ENCODE peak calls at places on chromosome 16, in four cellular contexts. S, R, T and I are unnamed samples.

GRCh38 chr16:85750827-85751641 is at the start of gene C16orf74:
- DNase-seq in T (peak; percentile 80), S (peak; percentile 71), R (peak; percentile 83), I (peak; percentile 45)

GRCh38 chr16:54418903-54419302 is 132.3 kb upstream of the IRX3 start:
- DNase-seq in R (no peak), T (no peak), S (no peak), I (no peak)

GRCh38 chr16:74607967-74608356 is 1.0 kb upstream of the GLG1 start:
- DNase-seq in R (peak; percentile 56), S (no peak), T (no peak), I (no peak)

GRCh38 chr16:85548375-85548774 is 64.7 kb upstream of the GSE1 start:
- DNase-seq in T (no peak), R (no peak), S (no peak), I (no peak)

GRCh38 chr16:77408607-77409006 is 26.2 kb downstream of the ADAMTS18 start:
- DNase-seq in T (no peak), R (no peak), S (no peak), I (no peak)

GRCh38 chr16:85159226-85159980 is 47.1 kb upstream of the CIBAR2 start:
- DNase-seq in T (no peak), S (no peak), R (peak; percentile 38), I (no peak)

GRCh38 chr16:19396555-19397011 is 21.1 kb upstream of the TMC5 start:
- DNase-seq in S (peak; percentile 41), T (peak; percentile 18), R (no peak), I (no peak)

GRCh38 chr16:29318037-29318436 is 88.5 kb downstream of the NPIPB11 start:
- DNase-seq in R (no peak), T (no peak), S (no peak), I (no peak)

GRCh38 chr16:75256871-75257343 is 5.5 kb upstream of the BCAR1 start:
- DNase-seq in R (peak; percentile 86), S (no peak), T (peak; percentile 72), I (no peak)

GRCh38 chr16:1512174-1512573 is 19.0 kb downstream of the TELO2 start:
- DNase-seq in R (no peak), T (no peak), S (no peak), I (no peak)

GRCh38 chr16:9567674-9568073 is 476.2 kb downstream of the HAPSTR1 start:
- DNase-seq in R (no peak), S (no peak), T (peak; percentile 18), I (no peak)

GRCh38 chr16:525520-526180 is 1.9 kb upstream of the CAPN15 start:
- DNase-seq in R (peak; percentile 98), T (peak; percentile 84), S (peak; percentile 88), I (no peak)

GRCh38 chr16:3305109-3306068 is at the start of the genes TIGD7 and ZNF75A:
- DNase-seq in R (peak; percentile 96), T (peak; percentile 93), S (peak; percentile 84), I (no peak)

GRCh38 chr16:11794991-11795886 is 1.8 kb downstream of the ZC3H7A start:
- DNase-seq in S (no peak), R (peak; percentile 35), T (no peak), I (no peak)

GRCh38 chr16:14140916-14141315 is 69.8 kb downstream of the MRTFB start:
- DNase-seq in T (no peak), R (no peak), S (no peak), I (no peak)

GRCh38 chr16:86363057-86363490 is 147.3 kb upstream of the FOXF1 start:
- DNase-seq in S (peak; percentile 43), T (peak; percentile 75), R (peak; percentile 92), I (no peak)

GRCh38 chr16:81711609-81712329 is 67.3 kb upstream of the PLCG2 start:
- DNase-seq in S (peak; percentile 83), R (peak; percentile 96), T (peak; percentile 73), I (no peak)
- H3K4me2 ChIP-seq in S (peak overlapping the region; percentile 23), R (peak overlapping the region; percentile 67), T (no peak overlapping the region), I (no peak overlapping the region)

DNA sequence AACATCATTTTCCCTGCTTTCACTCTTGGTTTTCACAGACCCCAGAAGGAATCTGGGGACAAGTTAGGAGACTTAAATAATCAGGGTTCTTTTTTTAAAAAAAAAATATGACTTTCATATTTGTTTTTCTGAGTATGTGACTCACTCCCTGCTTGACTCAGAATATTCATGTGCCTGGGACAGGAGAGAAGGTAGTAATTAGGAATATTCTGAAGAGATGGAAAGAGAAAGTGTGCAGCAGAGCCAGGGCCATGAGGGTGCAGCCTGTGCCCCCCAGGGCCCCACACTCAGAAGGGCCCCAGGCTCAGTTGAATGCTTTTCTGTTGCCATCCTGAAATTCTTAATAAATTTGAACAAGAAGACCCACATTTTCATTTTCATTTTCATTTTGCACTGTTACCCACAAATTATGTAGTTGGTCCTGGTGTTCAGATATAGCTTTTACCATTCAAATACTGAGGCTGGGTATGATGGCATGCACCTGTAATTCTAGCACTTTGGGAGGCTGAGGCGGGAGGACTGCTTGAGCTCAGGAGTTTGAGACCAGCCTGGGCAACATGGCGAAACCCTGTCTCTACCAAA is 11.6 kb upstream of the LONP2 start:
- DNase-seq in T (no peak), S (peak; percentile 35), R (peak; percentile 34), I (no peak)
- H3K27ac ChIP-seq in T (peak overlapping the region; percentile 24), S (peak overlapping the region; percentile 53), R (no peak overlapping the region), I (no peak overlapping the region)

DNA sequence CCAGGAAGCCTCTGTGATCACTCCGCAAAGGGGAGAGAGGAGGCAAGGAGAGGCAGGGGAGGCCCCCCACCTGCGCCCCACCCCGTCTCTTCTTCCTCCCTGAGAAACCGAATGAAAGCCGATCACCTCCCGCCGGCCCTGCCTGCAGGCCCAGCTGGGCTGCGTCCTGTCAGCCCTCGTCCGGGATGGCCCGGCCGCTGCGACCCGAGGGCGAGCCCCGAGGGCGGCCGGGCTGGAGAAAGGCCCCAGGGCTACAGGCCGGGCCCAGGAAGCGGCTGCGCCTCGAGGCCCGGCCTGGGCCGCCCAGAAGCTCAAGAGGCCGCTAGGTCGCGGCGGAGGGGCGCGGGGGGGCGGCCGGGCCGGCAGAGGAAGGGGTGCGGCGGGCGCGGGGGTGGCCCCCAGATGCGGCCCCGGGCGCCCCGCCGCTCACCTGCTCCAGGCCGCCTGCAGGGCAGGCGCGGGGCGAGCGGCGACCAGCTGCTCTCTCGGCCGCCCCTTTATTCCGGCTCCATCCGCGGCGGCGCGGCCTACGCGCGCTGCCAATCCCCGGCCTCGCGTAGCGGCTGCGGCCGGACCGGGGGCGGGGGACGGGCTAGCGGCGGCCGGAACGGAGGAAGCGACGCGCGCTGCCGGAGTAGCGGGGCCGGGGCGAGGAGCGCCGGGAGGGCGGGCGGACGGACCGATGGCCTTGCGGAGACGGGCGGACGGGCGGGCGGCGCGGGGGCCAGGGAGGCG is at the start of gene ZNF319:
- DNase-seq in S (no peak), T (no peak), R (peak; percentile 65), I (peak; percentile 59)
- TF ChIP-seq EZH2phosphoT487 in S (no peak), T (no peak), R (no peak), I (no peak)

GRCh38 chr16:61818850-61819249 is 217.4 kb downstream of the CDH8 start:
- DNase-seq in R (no peak), S (no peak), T (no peak), I (no peak)

GRCh38 chr16:61820398-61820797 is 215.8 kb downstream of the CDH8 start:
- DNase-seq in S (peak; percentile 82), R (no peak), T (no peak), I (no peak)

GRCh38 chr16:61812251-61812650 is 224.0 kb downstream of the CDH8 start:
- DNase-seq in T (no peak), R (no peak), S (no peak), I (no peak)

GRCh38 chr16:61813339-61813738 is 222.9 kb downstream of the CDH8 start:
- DNase-seq in R (no peak), T (no peak), S (no peak), I (no peak)

GRCh38 chr16:61814716-61815347 is 221.4 kb downstream of the CDH8 start:
- DNase-seq in S (no peak), R (no peak), T (no peak), I (no peak)
- H3K4me2 ChIP-seq in S (no peak overlapping the region), R (no peak overlapping the region), T (no peak overlapping the region), I (no peak overlapping the region)

GRCh38 chr16:67039260-67040020 is 10.5 kb downstream of the CBFB start:
- DNase-seq in T (no peak), S (no peak), R (no peak), I (no peak)
- H3K27ac ChIP-seq in T (peak overlapping the region; percentile 9), S (no peak overlapping the region), R (no peak overlapping the region), I (no peak overlapping the region)

GRCh38 chr16:87684106-87684677 is 81.6 kb downstream of the KLHDC4 start:
- DNase-seq in T (no peak), S (no peak), R (no peak), I (no peak)
- TF ChIP-seq EZH2phosphoT487 in T (no peak), S (no peak), R (no peak), I (no peak)

DNA sequence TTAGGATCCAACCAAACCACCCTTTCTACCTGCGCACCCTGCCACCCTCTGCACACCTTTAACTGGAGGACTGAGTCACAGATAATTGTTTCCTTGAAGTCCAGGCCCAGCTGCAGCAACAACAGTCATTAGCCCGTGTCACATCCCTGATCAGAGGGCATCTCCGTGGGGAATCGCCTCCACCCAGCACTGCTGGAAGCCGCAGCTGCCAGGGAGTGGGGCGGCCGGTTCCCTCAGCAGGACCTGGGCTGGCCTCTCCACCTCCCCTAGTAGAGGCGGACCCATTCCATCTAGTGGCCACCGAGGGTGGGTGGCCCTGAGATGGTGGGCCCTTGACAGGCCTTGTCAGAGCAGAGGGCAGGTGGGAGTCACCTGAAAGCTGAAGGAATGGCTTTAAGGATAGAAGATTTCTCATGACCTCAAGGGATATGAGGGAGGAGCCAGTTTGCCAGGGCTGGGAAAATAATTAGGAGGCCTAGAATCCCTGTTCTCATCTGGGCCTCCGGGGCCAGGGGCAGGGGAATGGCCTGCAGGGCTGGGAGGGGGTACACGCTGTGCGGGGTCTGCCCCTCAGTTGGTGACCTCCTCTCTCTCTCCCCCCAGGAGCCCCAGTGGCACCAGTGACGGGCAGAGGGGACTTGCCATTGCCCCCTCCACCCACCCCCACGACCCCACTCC is 6.2 kb downstream of the PRSS53 start:
- DNase-seq in T (peak; percentile 3), S (no peak), R (no peak), I (no peak)
- H3K4me2 ChIP-seq in T (no peak overlapping the region), S (no peak overlapping the region), R (no peak overlapping the region), I (no peak overlapping the region)

DNA sequence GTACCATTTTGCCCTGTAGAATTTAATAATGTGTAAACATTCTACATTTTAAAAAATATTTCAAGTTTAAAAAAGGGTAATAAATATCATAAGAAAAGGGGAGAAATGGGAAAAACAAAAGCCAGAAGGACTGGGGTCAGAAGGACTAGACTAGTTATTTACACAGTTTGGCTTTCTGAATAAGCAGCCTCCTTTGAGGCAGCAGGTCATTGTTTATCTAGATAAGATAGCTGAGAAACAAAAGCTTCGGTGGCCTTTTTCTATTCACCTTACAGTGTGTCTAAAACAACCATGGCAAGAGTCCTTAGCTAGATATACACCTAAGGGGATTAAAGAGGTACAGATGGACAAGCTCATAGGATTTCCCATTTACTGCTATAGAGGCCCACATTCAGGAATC is 396.5 kb upstream of the PMFBP1 start:
- DNase-seq in S (no peak), R (no peak), T (no peak), I (no peak)
- H3K27ac ChIP-seq in S (no peak overlapping the region), R (no peak overlapping the region), T (no peak overlapping the region), I (no peak overlapping the region)

GRCh38 chr16:56869513-56870270 is 4.7 kb downstream of the SLC12A3 start:
- DNase-seq in R (peak; percentile 48), S (peak; percentile 37), T (no peak), I (peak; percentile 74)
- TF ChIP-seq EZH2phosphoT487 in R (no peak), S (no peak), T (no peak), I (no peak)

GRCh38 chr16:67087803-67088202 is 21.9 kb upstream of the PHAF1 start:
- DNase-seq in R (no peak), T (no peak), S (no peak), I (no peak)
- H3K4me2 ChIP-seq in R (no peak overlapping the region), T (no peak overlapping the region), S (no peak overlapping the region), I (no peak overlapping the region)